ENCODE peak calls at places on chromosomes 11 and 22, in seven cellular contexts. K, F, B, S, O, Y and E are unnamed samples.

GRCh38 chr22:42865536-42865935 is 8.5 kb upstream of the ARFGAP3 start:
- DNase-seq in K (no peak), F (no peak), B (no peak), S (no peak), O (no peak), Y (no peak), E (no peak)

GRCh38 chr11:76236092-76237026 is 30.1 kb upstream of the WNT11 start:
- DNase-seq in K (peak), F (no peak), B (peak), S (peak), O (peak), Y (no peak), E (peak)

GRCh38 chr11:47268448-47269001 is 1.4 kb upstream of the MADD start:
- DNase-seq in K (no peak), F (no peak), B (no peak), S (peak), O (no peak), Y (no peak), E (no peak)

GRCh38 chr22:24289781-24290181 is 19.1 kb downstream of the SPECC1L start:
- DNase-seq in K (no peak), F (peak), B (no peak), S (no peak), O (no peak), Y (no peak), E (peak)

GRCh38 chr11:126969865-126970479 is 30.6 kb downstream of the KIRREL3 start:
- DNase-seq in K (no peak), F (no peak), B (no peak), S (no peak), O (no peak), Y (no peak), E (peak)

GRCh38 chr11:90218606-90219005 is 4.2 kb downstream of the CHORDC1 start:
- DNase-seq in K (peak), F (no peak), B (no peak), S (no peak), O (no peak), Y (no peak), E (peak)

GRCh38 chr11:3995949-3996554 is 98.5 kb upstream of the RRM1 start:
- DNase-seq in K (no peak), F (no peak), B (no peak), S (no peak), O (no peak), Y (no peak), E (no peak)

GRCh38 chr11:128497057-128497957 is 90.1 kb downstream of the ETS1 start:
- DNase-seq in K (peak), F (no peak), B (no peak), S (no peak), O (peak), Y (no peak), E (no peak)

GRCh38 chr11:77044886-77045285 is 10.7 kb downstream of the B3GNT6 start:
- DNase-seq in K (no peak), F (no peak), B (no peak), S (no peak), O (no peak), Y (no peak), E (no peak)

GRCh38 chr11:4606231-4607015 is 1.6 kb downstream of the TRIM68 start:
- DNase-seq in K (no peak), F (no peak), B (no peak), S (no peak), O (peak), Y (no peak), E (no peak)

GRCh38 chr11:62898027-62898426 is 17.3 kb downstream of the SLC3A2 start:
- DNase-seq in K (no peak), F (no peak), B (no peak), S (no peak), O (no peak), Y (no peak), E (no peak)

GRCh38 chr11:126163074-126163700 is 48.3 kb downstream of the RPUSD4 start:
- DNase-seq in K (no peak), F (peak), B (no peak), S (peak), O (no peak), Y (no peak), E (peak)

GRCh38 chr11:34028407-34028804 is 23.1 kb upstream of the CAPRIN1 start:
- DNase-seq in K (peak), F (no peak), B (peak), S (no peak), O (peak), Y (no peak), E (no peak)

GRCh38 chr11:113974741-113975470 is at the start of gene HTR3A:
- DNase-seq in K (peak), F (peak), B (no peak), S (no peak), O (peak), Y (no peak), E (peak)

GRCh38 chr11:116051494-116051893 is 547.3 kb upstream of the CADM1 start:
- DNase-seq in K (no peak), F (no peak), B (no peak), S (no peak), O (no peak), Y (no peak), E (no peak)

GRCh38 chr11:64672875-64673274 is 50.1 kb downstream of the NRXN2 start:
- DNase-seq in K (no peak), F (no peak), B (no peak), S (no peak), O (no peak), Y (no peak), E (no peak)

GRCh38 chr11:32829157-32829679 is 509 bp upstream of the PRRG4 start:
- DNase-seq in K (no peak), F (no peak), B (no peak), S (no peak), O (no peak), Y (no peak), E (no peak)

GRCh38 chr11:3605721-3606324 is 36.0 kb downstream of the ART5 start:
- DNase-seq in K (no peak), F (no peak), B (no peak), S (no peak), O (no peak), Y (no peak), E (no peak)

GRCh38 chr11:62256281-62256680 is 13.7 kb upstream of the SCGB2A2 start:
- DNase-seq in K (no peak), F (no peak), B (no peak), S (no peak), O (no peak), Y (no peak), E (no peak)

GRCh38 chr11:69774354-69775162 is 583 bp downstream of the FGF4 start:
- DNase-seq in K (no peak), F (no peak), B (no peak), S (no peak), O (no peak), Y (no peak), E (no peak)

GRCh38 chr11:94563176-94563847 is 3.9 kb upstream of the PIWIL4 start:
- DNase-seq in K (no peak), F (no peak), B (no peak), S (no peak), O (no peak), Y (no peak), E (no peak)

GRCh38 chr11:91067666-91068065 is 844.8 kb upstream of the CHORDC1 start:
- DNase-seq in K (no peak), F (no peak), B (no peak), S (no peak), O (no peak), Y (no peak), E (no peak)

GRCh38 chr11:1942541-1943260 is 4.4 kb upstream of the MRPL23 start:
- DNase-seq in K (peak), F (no peak), B (no peak), S (peak), O (no peak), Y (no peak), E (no peak)

GRCh38 chr22:32466496-32466895 is 2.2 kb upstream of the BPIFC start:
- DNase-seq in K (no peak), F (no peak), B (no peak), S (no peak), O (no peak), Y (no peak), E (no peak)

GRCh38 chr22:27456696-27457503 is 344.7 kb downstream of the MN1 start:
- DNase-seq in K (no peak), F (no peak), B (no peak), S (no peak), O (no peak), Y (no peak), E (no peak)

GRCh38 chr11:59008942-59009341 is 69.7 kb downstream of the GLYATL1 start:
- DNase-seq in K (no peak), F (no peak), B (no peak), S (no peak), O (peak), Y (no peak), E (no peak)

GRCh38 chr11:70176940-70177689 is 26.0 kb upstream of the FADD start:
- DNase-seq in K (no peak), F (no peak), B (no peak), S (peak), O (peak), Y (peak), E (peak)

GRCh38 chr11:44032304-44033085 is 15.3 kb upstream of the ACCSL start:
- DNase-seq in K (peak), F (no peak), B (no peak), S (no peak), O (peak), Y (no peak), E (no peak)

GRCh38 chr11:17610402-17610894 is 63.4 kb downstream of the OTOG start:
- DNase-seq in K (peak), F (no peak), B (no peak), S (no peak), O (no peak), Y (no peak), E (no peak)

GRCh38 chr11:95821640-95822039 is 31.3 kb downstream of the CEP57 start:
- DNase-seq in K (no peak), F (no peak), B (no peak), S (no peak), O (no peak), Y (no peak), E (no peak)

GRCh38 chr11:86431258-86431657 is 56.6 kb downstream of the CCDC81 start:
- DNase-seq in K (no peak), F (no peak), B (no peak), S (no peak), O (no peak), Y (no peak), E (no peak)

GRCh38 chr22:20774882-20775281 is 969 bp downstream of the SERPIND1 start:
- DNase-seq in K (no peak), F (no peak), B (no peak), S (no peak), O (no peak), Y (no peak), E (no peak)

GRCh38 chr11:2847511-2847910 is 38.1 kb downstream of the CDKN1C start:
- DNase-seq in K (no peak), F (no peak), B (no peak), S (no peak), O (peak), Y (no peak), E (no peak)

GRCh38 chr22:24592144-24592845 is 578 bp downstream of the LRRC75B start:
- DNase-seq in K (no peak), F (peak), B (no peak), S (no peak), O (no peak), Y (no peak), E (no peak)

GRCh38 chr22:22892096-22893052 is 4.8 kb downstream of the IGLL5 start:
- DNase-seq in K (no peak), F (no peak), B (no peak), S (no peak), O (no peak), Y (peak), E (no peak)
- H3K27ac ChIP-seq in K (no peak), F (no peak), B (no peak), S (peak), O (no peak), Y (no peak), E (no peak)

DNA sequence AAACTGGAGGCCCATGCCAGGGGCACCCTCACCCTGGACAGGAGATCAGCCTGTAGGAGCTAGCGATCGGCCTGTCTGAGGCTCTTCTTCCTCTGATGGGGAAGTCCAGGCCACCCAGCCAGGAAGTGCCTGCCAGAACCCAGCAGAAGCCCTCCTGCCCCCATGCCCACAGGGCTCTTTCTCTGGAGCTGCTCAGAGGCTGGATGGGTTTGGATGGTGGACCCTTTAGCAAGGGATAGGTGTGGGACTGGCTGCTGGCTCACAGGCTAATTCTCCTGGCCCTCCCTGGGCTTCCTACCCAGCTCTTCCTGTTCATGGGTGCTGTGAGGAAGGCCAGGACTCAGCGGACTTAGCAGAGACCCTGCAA is 7.7 kb downstream of the FXYD2 start:
- DNase-seq in K (no peak), F (no peak), B (no peak), S (no peak), O (no peak), Y (no peak), E (no peak)
- H3K27ac ChIP-seq in K (peak), F (no peak), B (no peak), S (peak), O (peak), Y (no peak), E (peak)

GRCh38 chr11:131534611-131535010 is 164.2 kb downstream of the NTM start:
- DNase-seq in K (no peak), F (peak), B (peak), S (no peak), O (no peak), Y (no peak), E (peak)

GRCh38 chr11:131537729-131538128 is 167.3 kb downstream of the NTM start:
- DNase-seq in K (no peak), F (no peak), B (no peak), S (no peak), O (no peak), Y (no peak), E (no peak)

GRCh38 chr11:131537196-131537595 is 166.8 kb downstream of the NTM start:
- DNase-seq in K (no peak), F (no peak), B (no peak), S (no peak), O (no peak), Y (no peak), E (peak)

GRCh38 chr11:131536159-131536558 is 165.7 kb downstream of the NTM start:
- DNase-seq in K (no peak), F (no peak), B (no peak), S (no peak), O (no peak), Y (no peak), E (no peak)

GRCh38 chr11:131538322-131538721 is 167.9 kb downstream of the NTM start:
- DNase-seq in K (no peak), F (no peak), B (no peak), S (no peak), O (no peak), Y (no peak), E (peak)
- H3K27ac ChIP-seq in K (no peak), F (no peak), B (peak), S (no peak), O (no peak), Y (no peak), E (no peak)

GRCh38 chr11:72821920-72822799 is 7.9 kb downstream of the ATG16L2 start:
- DNase-seq in K (peak), F (peak), B (peak), S (peak), O (peak), Y (peak), E (peak)
- H3K27ac ChIP-seq in K (peak), F (no peak), B (peak), S (peak), O (peak), Y (peak), E (peak)

DNA sequence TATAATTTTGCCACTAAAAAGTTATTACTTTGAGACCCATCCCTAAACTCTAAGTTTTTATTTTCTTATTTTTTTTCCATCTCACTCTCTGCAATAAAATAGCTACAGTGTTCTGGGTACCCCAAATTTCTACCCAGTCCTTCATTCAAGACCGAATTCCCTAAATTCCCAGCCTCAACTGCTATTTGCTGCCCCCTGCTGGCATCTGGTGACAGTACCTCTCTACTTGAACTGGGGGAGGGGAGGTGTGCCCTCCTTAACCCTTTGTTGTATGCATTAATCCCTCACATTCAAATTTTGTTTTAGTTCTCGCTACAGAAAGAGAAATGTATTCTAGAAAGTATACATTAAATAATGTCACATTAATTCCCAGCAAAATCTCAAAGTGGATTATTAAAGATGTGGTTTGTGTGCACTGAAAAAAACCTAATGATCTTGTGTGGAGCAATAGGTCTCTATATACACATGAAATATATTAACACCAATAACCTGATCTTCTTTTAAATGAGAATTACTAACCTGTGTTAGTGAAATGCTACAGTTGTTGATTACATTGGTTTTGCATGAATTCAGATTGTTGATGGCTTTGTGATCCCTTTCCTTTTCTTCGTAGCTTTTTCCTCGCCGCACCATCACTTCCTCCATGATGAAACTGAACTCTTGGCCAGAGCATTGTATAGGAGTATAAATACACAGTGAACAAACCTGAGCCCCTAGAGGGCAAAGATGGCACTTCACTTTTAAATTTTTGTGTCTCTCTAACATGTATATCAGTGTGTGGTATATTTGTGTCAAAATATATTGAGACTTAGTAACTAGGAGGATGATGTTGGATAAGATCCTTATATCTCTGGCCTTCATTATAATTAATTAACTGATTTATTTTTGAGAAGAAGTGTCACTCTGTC is 590.0 kb downstream of the METTL15 start:
- DNase-seq in K (peak), F (peak), B (no peak), S (no peak), O (peak), Y (no peak), E (peak)
- H3K27ac ChIP-seq in K (no peak), F (no peak), B (no peak), S (no peak), O (no peak), Y (no peak), E (no peak)

DNA sequence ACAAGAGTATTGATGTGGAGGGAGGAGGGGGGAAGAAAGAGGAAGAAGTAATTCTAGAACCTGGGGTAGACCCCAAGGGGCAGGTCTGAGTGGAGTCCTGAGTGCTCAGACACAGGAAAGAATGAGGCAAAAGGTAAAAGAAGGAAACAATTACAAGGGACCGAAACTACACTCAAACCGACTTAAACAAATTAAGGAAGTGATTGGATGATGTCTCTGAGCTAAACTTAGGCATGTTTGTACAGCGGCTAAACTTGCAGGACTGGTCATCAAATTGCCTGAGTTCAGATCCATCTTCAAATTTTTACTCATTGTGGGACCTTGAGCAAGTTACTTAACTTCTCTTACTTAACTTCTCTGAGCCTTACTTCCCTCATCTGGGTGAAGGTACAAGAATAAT is 86.3 kb upstream of the LRRC55 start:
- DNase-seq in K (no peak), F (no peak), B (no peak), S (no peak), O (no peak), Y (no peak), E (no peak)
- H3K27ac ChIP-seq in K (no peak), F (no peak), B (no peak), S (no peak), O (no peak), Y (no peak), E (no peak)

DNA sequence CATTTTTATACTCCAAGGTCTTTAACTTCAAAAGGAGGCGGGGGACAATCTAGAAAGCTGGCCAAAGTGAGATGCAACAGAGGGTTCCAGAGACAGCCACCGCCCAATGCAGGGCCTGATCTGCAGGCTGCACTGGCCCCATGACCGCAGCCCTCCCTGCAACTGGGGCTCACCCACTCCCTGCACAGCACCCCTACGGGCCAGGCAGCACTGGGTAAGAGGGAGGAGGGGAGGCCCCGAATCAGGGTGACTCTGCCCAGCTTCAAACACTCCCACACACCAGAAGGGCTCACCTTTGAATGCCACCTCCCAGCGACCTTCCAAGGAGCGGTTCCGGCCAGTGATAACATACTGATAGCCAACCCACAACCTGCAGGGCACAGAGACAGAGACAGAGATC is 59.3 kb downstream of the DGCR2 start:
- DNase-seq in K (no peak), F (no peak), B (no peak), S (peak), O (no peak), Y (no peak), E (no peak)
- H3K27ac ChIP-seq in K (no peak), F (no peak), B (no peak), S (no peak), O (no peak), Y (no peak), E (peak)